ENCODE peak calls at places on chromosomes 2 and 18, in six cellular contexts. One of them, this sample, is unnamed.

GRCh38 chr18:23998811-23999210 is 15.7 kb upstream of the TTC39C start:
- DNase-seq in MCF 10A: peak; percentile 95
- DNase-seq in astrocyte: peak; percentile 24
- DNase-seq in HCT116: peak; percentile 23
- DNase-seq in fibroblast of the aortic adventitia: peak; percentile 25
- DNase-seq in stomach: no peak
- DNase-seq in this sample: no peak

GRCh38 chr2:68472796-68473414 is 5.5 kb downstream of the APLF start:
- DNase-seq in MCF 10A: no peak
- DNase-seq in astrocyte: no peak
- DNase-seq in HCT116: no peak
- DNase-seq in fibroblast of the aortic adventitia: no peak
- DNase-seq in stomach: no peak
- DNase-seq in this sample: no peak

GRCh38 chr2:177245010-177245422 is 19.5 kb downstream of the NFE2L2 start:
- DNase-seq in MCF 10A: peak; percentile 62
- DNase-seq in astrocyte: peak; percentile 87
- DNase-seq in HCT116: peak; percentile 64
- DNase-seq in fibroblast of the aortic adventitia: peak; percentile 75
- DNase-seq in stomach: no peak
- DNase-seq in this sample: peak; percentile 86

GRCh38 chr2:177169810-177170514 is 42.6 kb upstream of the HNRNPA3 start:
- DNase-seq in MCF 10A: peak; percentile 95
- DNase-seq in astrocyte: no peak
- DNase-seq in HCT116: no peak
- DNase-seq in fibroblast of the aortic adventitia: peak; percentile 47
- DNase-seq in stomach: no peak
- DNase-seq in this sample: no peak

GRCh38 chr18:9852266-9853081 is 33.3 kb upstream of the TXNDC2 start:
- DNase-seq in MCF 10A: no peak
- DNase-seq in astrocyte: no peak
- DNase-seq in HCT116: no peak
- DNase-seq in fibroblast of the aortic adventitia: no peak
- DNase-seq in stomach: no peak
- DNase-seq in this sample: no peak

GRCh38 chr2:6828299-6828584 is 37.5 kb downstream of the CMPK2 start:
- DNase-seq in MCF 10A: peak; percentile 49
- DNase-seq in astrocyte: peak; percentile 36
- DNase-seq in HCT116: peak; percentile 16
- DNase-seq in fibroblast of the aortic adventitia: peak; percentile 68
- DNase-seq in stomach: no peak
- DNase-seq in this sample: peak; percentile 2

GRCh38 chr2:9174771-9175441 is 31.7 kb upstream of the ASAP2 start:
- DNase-seq in MCF 10A: peak; percentile 58
- DNase-seq in astrocyte: peak; percentile 92
- DNase-seq in HCT116: no peak
- DNase-seq in fibroblast of the aortic adventitia: peak; percentile 59
- DNase-seq in stomach: no peak
- DNase-seq in this sample: peak; percentile 86

GRCh38 chr2:232286011-232286868 is 92.3 kb upstream of the ALPP start:
- DNase-seq in MCF 10A: no peak
- DNase-seq in astrocyte: no peak
- DNase-seq in HCT116: no peak
- DNase-seq in fibroblast of the aortic adventitia: no peak
- DNase-seq in stomach: no peak
- DNase-seq in this sample: no peak

GRCh38 chr2:181190711-181191110 is 210.3 kb downstream of the UBE2E3 start:
- DNase-seq in MCF 10A: no peak
- DNase-seq in astrocyte: peak; percentile 2
- DNase-seq in HCT116: no peak
- DNase-seq in fibroblast of the aortic adventitia: peak; percentile 11
- DNase-seq in stomach: no peak
- DNase-seq in this sample: no peak

GRCh38 chr18:31954349-31954748 is 11.4 kb upstream of the TRAPPC8 start:
- DNase-seq in MCF 10A: peak; percentile 91
- DNase-seq in astrocyte: peak; percentile 40
- DNase-seq in HCT116: no peak
- DNase-seq in fibroblast of the aortic adventitia: peak; percentile 21
- DNase-seq in stomach: peak; percentile 33
- DNase-seq in this sample: no peak

GRCh38 chr18:58682429-58683069 is 11.3 kb downstream of the MALT1 start:
- DNase-seq in MCF 10A: peak; percentile 94
- DNase-seq in astrocyte: peak; percentile 65
- DNase-seq in HCT116: peak; percentile 33
- DNase-seq in fibroblast of the aortic adventitia: peak; percentile 71
- DNase-seq in stomach: peak; percentile 70
- DNase-seq in this sample: no peak

GRCh38 chr2:185316383-185316782 is 422.2 kb upstream of the FSIP2 start:
- DNase-seq in MCF 10A: no peak
- DNase-seq in astrocyte: no peak
- DNase-seq in HCT116: no peak
- DNase-seq in fibroblast of the aortic adventitia: no peak
- DNase-seq in stomach: no peak
- DNase-seq in this sample: no peak

GRCh38 chr2:156087875-156088274 is 244.6 kb downstream of the NR4A2 start:
- DNase-seq in MCF 10A: peak; percentile 12
- DNase-seq in astrocyte: peak; percentile 66
- DNase-seq in HCT116: no peak
- DNase-seq in fibroblast of the aortic adventitia: peak; percentile 24
- DNase-seq in stomach: no peak
- DNase-seq in this sample: no peak

GRCh38 chr2:3426615-3427014 is 47.1 kb downstream of the TRAPPC12 start:
- DNase-seq in MCF 10A: no peak
- DNase-seq in astrocyte: no peak
- DNase-seq in HCT116: no peak
- DNase-seq in fibroblast of the aortic adventitia: no peak
- DNase-seq in stomach: no peak
- DNase-seq in this sample: no peak

GRCh38 chr18:79529991-79530390 is 134.3 kb downstream of the NFATC1 start:
- DNase-seq in MCF 10A: no peak
- DNase-seq in astrocyte: no peak
- DNase-seq in HCT116: no peak
- DNase-seq in fibroblast of the aortic adventitia: no peak
- DNase-seq in stomach: no peak
- DNase-seq in this sample: no peak

GRCh38 chr2:54942373-54942772 is 107.9 kb downstream of the RTN4 start:
- DNase-seq in MCF 10A: no peak
- DNase-seq in astrocyte: no peak
- DNase-seq in HCT116: no peak
- DNase-seq in fibroblast of the aortic adventitia: no peak
- DNase-seq in stomach: no peak
- DNase-seq in this sample: no peak

GRCh38 chr18:59954746-59955145 is 55.0 kb downstream of the PMAIP1 start:
- DNase-seq in MCF 10A: peak; percentile 10
- DNase-seq in astrocyte: peak; percentile 70
- DNase-seq in HCT116: peak; percentile 84
- DNase-seq in fibroblast of the aortic adventitia: peak; percentile 51
- DNase-seq in stomach: no peak
- DNase-seq in this sample: peak; percentile 52

GRCh38 chr2:47842846-47843245 is 59.9 kb downstream of the MSH6 start:
- DNase-seq in MCF 10A: no peak
- DNase-seq in astrocyte: no peak
- DNase-seq in HCT116: no peak
- DNase-seq in fibroblast of the aortic adventitia: no peak
- DNase-seq in stomach: no peak
- DNase-seq in this sample: peak; percentile 9

GRCh38 chr2:207492461-207492860 is 37.3 kb upstream of the CREB1 start:
- DNase-seq in MCF 10A: no peak
- DNase-seq in astrocyte: no peak
- DNase-seq in HCT116: no peak
- DNase-seq in fibroblast of the aortic adventitia: no peak
- DNase-seq in stomach: no peak
- DNase-seq in this sample: no peak
- TF ChIP-seq CTCF in MCF 10A: no peak
- TF ChIP-seq CTCF in astrocyte: no peak
- TF ChIP-seq CTCF in HCT116: no peak
- TF ChIP-seq CTCF in fibroblast of the aortic adventitia: no peak
- TF ChIP-seq CTCF in stomach: no peak
- TF ChIP-seq CTCF in this sample: no peak

GRCh38 chr2:104871566-104872033 is 17.7 kb downstream of the POU3F3 start:
- DNase-seq in MCF 10A: no peak
- DNase-seq in astrocyte: no peak
- DNase-seq in HCT116: no peak
- DNase-seq in fibroblast of the aortic adventitia: no peak
- DNase-seq in stomach: no peak
- DNase-seq in this sample: no peak

GRCh38 chr2:104872034-104872865 is 18.3 kb downstream of the POU3F3 start:
- DNase-seq in MCF 10A: no peak
- DNase-seq in astrocyte: peak; percentile 35
- DNase-seq in HCT116: no peak
- DNase-seq in fibroblast of the aortic adventitia: no peak
- DNase-seq in stomach: no peak
- DNase-seq in this sample: no peak

GRCh38 chr2:104872866-104873688 is 19.2 kb downstream of the POU3F3 start:
- DNase-seq in MCF 10A: peak; percentile 84
- DNase-seq in astrocyte: peak; percentile 71
- DNase-seq in HCT116: peak; percentile 10
- DNase-seq in fibroblast of the aortic adventitia: peak; percentile 58
- DNase-seq in stomach: peak; percentile 57
- DNase-seq in this sample: peak; percentile 58

GRCh38 chr2:104874230-104874629 is 20.3 kb downstream of the POU3F3 start:
- DNase-seq in MCF 10A: no peak
- DNase-seq in astrocyte: no peak
- DNase-seq in HCT116: no peak
- DNase-seq in fibroblast of the aortic adventitia: no peak
- DNase-seq in stomach: no peak
- DNase-seq in this sample: no peak

GRCh38 chr2:104873689-104874054 is 19.8 kb downstream of the POU3F3 start:
- DNase-seq in MCF 10A: no peak
- DNase-seq in astrocyte: no peak
- DNase-seq in HCT116: no peak
- DNase-seq in fibroblast of the aortic adventitia: no peak
- DNase-seq in stomach: no peak
- DNase-seq in this sample: no peak
- TF ChIP-seq CTCF in MCF 10A: no peak
- TF ChIP-seq CTCF in astrocyte: no peak
- TF ChIP-seq CTCF in HCT116: no peak
- TF ChIP-seq CTCF in fibroblast of the aortic adventitia: no peak
- TF ChIP-seq CTCF in stomach: no peak
- TF ChIP-seq CTCF in this sample: no peak

DNA sequence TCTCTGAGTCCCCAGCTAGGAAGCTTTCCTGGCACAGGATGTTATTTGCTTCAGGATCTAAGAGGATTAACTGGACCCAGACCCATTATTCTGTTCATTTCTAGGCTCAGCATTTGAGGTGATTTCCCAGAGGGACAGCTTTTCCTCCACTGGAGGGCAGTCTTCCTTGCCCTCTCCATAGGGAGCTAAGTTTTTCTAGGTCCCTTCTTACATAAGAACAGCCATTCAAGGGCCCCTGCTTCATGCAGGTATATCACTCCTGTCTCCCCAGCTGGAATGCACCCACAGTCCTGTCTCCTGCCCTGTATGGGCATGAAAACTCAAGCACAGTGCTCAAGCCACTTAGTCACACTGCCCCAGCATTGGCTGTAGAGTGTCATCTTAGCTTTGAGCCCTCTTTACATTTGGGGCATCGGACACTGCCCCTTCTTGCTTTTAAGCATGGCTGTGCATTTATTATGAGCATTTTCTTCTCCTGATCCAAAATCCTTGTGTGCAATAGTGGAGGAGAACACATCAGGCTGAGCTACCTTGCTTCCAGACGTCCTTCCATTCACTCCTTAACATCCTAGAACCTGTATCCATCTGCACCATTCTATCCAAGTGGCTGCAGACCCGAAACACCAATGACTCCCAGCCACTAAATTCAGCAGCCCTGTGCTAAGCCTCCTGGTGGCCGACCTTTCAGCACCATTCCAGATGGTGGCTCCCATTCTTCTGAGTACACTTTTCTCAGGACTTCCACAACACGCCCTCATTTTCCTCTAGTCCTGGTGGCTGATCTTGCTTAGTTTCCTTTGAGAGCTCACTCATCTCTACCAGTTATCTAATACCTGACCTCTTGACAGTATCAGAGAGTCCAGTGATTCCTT is 80.0 kb downstream of the COPS8 start:
- DNase-seq in MCF 10A: peak; percentile 55
- DNase-seq in astrocyte: no peak
- DNase-seq in HCT116: peak; percentile 35
- DNase-seq in fibroblast of the aortic adventitia: peak; percentile 73
- DNase-seq in stomach: no peak
- DNase-seq in this sample: peak; percentile 40
- TF ChIP-seq CTCF in MCF 10A: peak; percentile 31
- TF ChIP-seq CTCF in astrocyte: peak; percentile 58
- TF ChIP-seq CTCF in HCT116: peak; percentile 87
- TF ChIP-seq CTCF in fibroblast of the aortic adventitia: peak; percentile 70
- TF ChIP-seq CTCF in stomach: no peak
- TF ChIP-seq CTCF in this sample: peak; percentile 86

GRCh38 chr2:199910338-199911051 is 598 bp upstream of the C2orf69 start:
- DNase-seq in MCF 10A: no peak
- DNase-seq in astrocyte: no peak
- DNase-seq in HCT116: no peak
- DNase-seq in fibroblast of the aortic adventitia: no peak
- DNase-seq in stomach: no peak
- DNase-seq in this sample: no peak

GRCh38 chr2:199911877-199912161 is 726 bp downstream of the C2orf69 start:
- DNase-seq in MCF 10A: no peak
- DNase-seq in astrocyte: no peak
- DNase-seq in HCT116: no peak
- DNase-seq in fibroblast of the aortic adventitia: no peak
- DNase-seq in stomach: no peak
- DNase-seq in this sample: no peak

GRCh38 chr2:199907008-199907714 is 3.9 kb upstream of the C2orf69 start:
- DNase-seq in MCF 10A: no peak
- DNase-seq in astrocyte: no peak
- DNase-seq in HCT116: no peak
- DNase-seq in fibroblast of the aortic adventitia: no peak
- DNase-seq in stomach: no peak
- DNase-seq in this sample: no peak

GRCh38 chr2:199914372-199914958 is 3.4 kb downstream of the C2orf69 start:
- DNase-seq in MCF 10A: no peak
- DNase-seq in astrocyte: no peak
- DNase-seq in HCT116: no peak
- DNase-seq in fibroblast of the aortic adventitia: no peak
- DNase-seq in stomach: no peak
- DNase-seq in this sample: no peak

DNA sequence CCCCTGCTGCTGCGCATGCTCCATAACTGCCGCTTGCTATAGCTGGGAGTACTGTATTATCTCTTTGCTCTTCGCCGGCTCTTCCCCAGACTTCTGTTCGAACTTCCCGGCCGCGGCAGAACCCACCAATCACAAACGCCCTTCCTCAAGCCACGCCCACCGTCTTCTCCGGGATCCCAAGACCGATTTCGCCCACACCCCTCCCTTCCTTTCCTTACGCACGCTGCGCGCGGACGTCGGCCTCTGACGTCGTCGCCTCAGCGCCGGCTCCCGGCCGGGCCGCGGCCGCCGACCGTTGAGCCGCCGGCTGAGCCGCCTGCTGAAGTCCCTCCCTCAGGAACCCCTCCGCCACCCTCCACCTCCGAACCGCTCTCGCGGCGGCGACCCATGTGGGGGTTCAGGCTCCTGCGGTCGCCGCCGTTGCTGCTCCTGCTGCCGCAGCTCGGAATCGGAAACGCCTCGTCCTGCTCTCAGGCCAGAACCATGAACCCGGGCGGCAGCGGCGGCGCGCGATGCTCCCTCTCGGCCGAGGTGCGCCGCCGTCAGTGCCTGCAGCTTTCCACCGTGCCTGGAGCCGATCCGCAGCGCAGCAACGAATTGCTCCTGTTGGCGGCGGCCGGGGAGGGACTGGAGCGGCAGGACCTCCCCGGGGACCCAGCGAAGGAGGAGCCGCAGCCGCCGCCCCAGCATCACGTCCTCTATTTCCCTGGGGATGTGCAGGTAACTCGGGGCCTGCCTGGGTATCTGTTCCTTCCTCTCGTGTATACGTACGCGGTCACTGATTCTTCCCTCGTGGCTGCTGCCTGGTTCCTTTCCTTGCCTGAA is at the start of gene C2orf69:
- DNase-seq in MCF 10A: peak; percentile 98
- DNase-seq in astrocyte: peak; percentile 91
- DNase-seq in HCT116: peak; percentile 99
- DNase-seq in fibroblast of the aortic adventitia: peak; percentile 96
- DNase-seq in stomach: peak; percentile 97
- DNase-seq in this sample: peak; percentile 96
- TF ChIP-seq CTCF in MCF 10A: no peak
- TF ChIP-seq CTCF in astrocyte: no peak
- TF ChIP-seq CTCF in HCT116: no peak
- TF ChIP-seq CTCF in fibroblast of the aortic adventitia: no peak
- TF ChIP-seq CTCF in stomach: no peak
- TF ChIP-seq CTCF in this sample: no peak